ENCODE peak calls at places on chromosome 18, in six cellular contexts. One of them, this sample, is unnamed.

GRCh38 chr18:43060020-43060419 is 55.5 kb downstream of the RIT2 start:
- DNase-seq in uterus: no peak
- DNase-seq in tibial nerve: no peak
- DNase-seq in aorta: no peak
- DNase-seq in GM12878: no peak
- DNase-seq in K562: no peak
- DNase-seq in this sample: no peak

GRCh38 chr18:76405280-76405679 is 89.8 kb downstream of the ZNF516 start:
- DNase-seq in K562: no peak
- DNase-seq in uterus: no peak
- DNase-seq in GM12878: no peak
- DNase-seq in aorta: no peak
- DNase-seq in tibial nerve: no peak
- DNase-seq in this sample: no peak

GRCh38 chr18:48997985-48998831 is 47.4 kb upstream of the SMAD7 start:
- DNase-seq in aorta: peak; percentile 93
- DNase-seq in GM12878: no peak
- DNase-seq in tibial nerve: no peak
- DNase-seq in K562: peak; percentile 56
- DNase-seq in uterus: peak; percentile 51
- DNase-seq in this sample: peak; percentile 73

GRCh38 chr18:31586616-31587015 is 5.1 kb upstream of the TTR start:
- DNase-seq in tibial nerve: no peak
- DNase-seq in uterus: no peak
- DNase-seq in K562: no peak
- DNase-seq in aorta: no peak
- DNase-seq in GM12878: no peak
- DNase-seq in this sample: no peak

GRCh38 chr18:55515946-55516710 is 71.9 kb downstream of the TCF4 start:
- DNase-seq in tibial nerve: no peak
- DNase-seq in GM12878: no peak
- DNase-seq in K562: no peak
- DNase-seq in aorta: no peak
- DNase-seq in uterus: no peak
- DNase-seq in this sample: no peak

GRCh38 chr18:37532917-37533316 is 32.7 kb downstream of the CELF4 start:
- DNase-seq in K562: no peak
- DNase-seq in uterus: no peak
- DNase-seq in aorta: no peak
- DNase-seq in tibial nerve: no peak
- DNase-seq in GM12878: no peak
- DNase-seq in this sample: no peak

GRCh38 chr18:159037-159652 is 788 bp downstream of the USP14 start:
- DNase-seq in uterus: no peak
- DNase-seq in tibial nerve: no peak
- DNase-seq in aorta: no peak
- DNase-seq in K562: peak; percentile 47
- DNase-seq in GM12878: no peak
- DNase-seq in this sample: no peak

GRCh38 chr18:3952031-3952430 is 502.1 kb downstream of the TGIF1 start:
- DNase-seq in aorta: no peak
- DNase-seq in GM12878: no peak
- DNase-seq in K562: no peak
- DNase-seq in tibial nerve: no peak
- DNase-seq in uterus: no peak
- DNase-seq in this sample: no peak

GRCh38 chr18:10290244-10291240 is 163.9 kb upstream of the APCDD1 start:
- DNase-seq in uterus: no peak
- DNase-seq in tibial nerve: no peak
- DNase-seq in GM12878: no peak
- DNase-seq in aorta: no peak
- DNase-seq in K562: no peak
- DNase-seq in this sample: no peak

DNA sequence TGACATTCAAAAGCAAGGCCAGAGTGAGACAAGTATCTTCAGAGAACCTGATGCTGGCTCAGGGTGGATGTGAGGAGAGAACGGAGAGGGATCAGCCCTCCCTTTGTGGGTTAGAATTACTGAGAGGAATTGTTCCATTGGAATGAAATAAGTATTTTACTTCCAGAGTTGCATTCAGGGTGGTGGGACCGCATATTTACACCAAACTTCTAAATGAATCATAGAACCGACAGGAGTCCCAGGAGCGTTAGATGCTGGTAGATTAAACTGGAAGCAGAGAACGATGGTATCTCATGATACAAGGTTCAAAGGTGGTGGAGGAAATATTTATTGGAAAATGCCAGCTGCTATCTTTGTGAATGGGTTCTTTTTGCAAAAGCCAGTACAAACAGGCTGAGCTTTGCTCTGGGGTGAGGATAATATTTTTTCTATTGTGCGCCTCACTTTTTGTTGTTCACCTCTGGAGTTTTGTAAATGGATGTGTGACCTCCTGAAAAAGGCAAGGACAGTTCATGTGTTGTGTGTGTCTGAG is 17.7 kb downstream of the MTCL1 start:
- DNase-seq in K562: no peak
- DNase-seq in tibial nerve: no peak
- DNase-seq in aorta: no peak
- DNase-seq in uterus: no peak
- DNase-seq in GM12878: no peak
- DNase-seq in this sample: no peak
- H3K27ac ChIP-seq in K562: no peak overlapping the region
- H3K27ac ChIP-seq in tibial nerve: no peak overlapping the region
- H3K27ac ChIP-seq in aorta: no peak overlapping the region
- H3K27ac ChIP-seq in uterus: no peak overlapping the region
- H3K27ac ChIP-seq in GM12878: no peak overlapping the region
- H3K27ac ChIP-seq in this sample: peak overlapping the region; percentile 3

GRCh38 chr18:22946841-22947240 is 13.7 kb downstream of the RBBP8 start:
- DNase-seq in K562: no peak
- DNase-seq in tibial nerve: no peak
- DNase-seq in uterus: no peak
- DNase-seq in GM12878: no peak
- DNase-seq in aorta: no peak
- DNase-seq in this sample: no peak

GRCh38 chr18:22956226-22956625 is 23.1 kb downstream of the RBBP8 start:
- DNase-seq in K562: no peak
- DNase-seq in aorta: no peak
- DNase-seq in tibial nerve: no peak
- DNase-seq in uterus: no peak
- DNase-seq in GM12878: no peak
- DNase-seq in this sample: no peak

GRCh38 chr18:22946217-22946616 is 13.1 kb downstream of the RBBP8 start:
- DNase-seq in K562: no peak
- DNase-seq in tibial nerve: no peak
- DNase-seq in uterus: no peak
- DNase-seq in GM12878: no peak
- DNase-seq in aorta: no peak
- DNase-seq in this sample: no peak

GRCh38 chr18:22952525-22952924 is 19.4 kb downstream of the RBBP8 start:
- DNase-seq in tibial nerve: no peak
- DNase-seq in GM12878: no peak
- DNase-seq in aorta: no peak
- DNase-seq in K562: no peak
- DNase-seq in uterus: no peak
- DNase-seq in this sample: no peak

DNA sequence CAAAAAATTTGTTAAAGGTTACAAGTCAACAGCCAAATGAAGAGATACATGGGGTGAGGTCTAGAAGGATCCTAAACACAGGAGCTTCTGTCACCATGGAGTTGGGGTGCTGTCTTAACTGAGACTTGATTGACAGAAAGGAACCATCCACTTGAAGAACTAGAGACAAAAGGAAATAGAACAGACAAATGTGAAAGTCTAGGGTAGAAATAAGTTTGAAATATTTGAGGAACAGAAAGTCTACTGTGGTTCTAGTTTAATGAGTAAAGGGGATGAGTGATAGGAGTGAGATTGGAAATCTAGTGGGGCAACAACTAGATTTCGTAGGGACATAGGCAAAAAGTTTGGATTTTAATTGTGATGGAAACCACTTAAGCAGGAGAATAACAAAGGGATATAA is 18.7 kb downstream of the RBBP8 start:
- DNase-seq in GM12878: no peak
- DNase-seq in K562: no peak
- DNase-seq in uterus: no peak
- DNase-seq in aorta: no peak
- DNase-seq in tibial nerve: no peak
- DNase-seq in this sample: no peak
- H3K36me3 ChIP-seq in GM12878: peaks cover 9% of the 10 kb centered on the region
- H3K36me3 ChIP-seq in K562: peaks cover 85% of the 10 kb centered on the region
- H3K36me3 ChIP-seq in uterus: no peaks in the 10 kb centered on the region
- H3K36me3 ChIP-seq in aorta: peaks cover 4% of the 10 kb centered on the region
- H3K36me3 ChIP-seq in tibial nerve: no peaks in the 10 kb centered on the region
- H3K36me3 ChIP-seq in this sample: peaks cover 19% of the 10 kb centered on the region

DNA sequence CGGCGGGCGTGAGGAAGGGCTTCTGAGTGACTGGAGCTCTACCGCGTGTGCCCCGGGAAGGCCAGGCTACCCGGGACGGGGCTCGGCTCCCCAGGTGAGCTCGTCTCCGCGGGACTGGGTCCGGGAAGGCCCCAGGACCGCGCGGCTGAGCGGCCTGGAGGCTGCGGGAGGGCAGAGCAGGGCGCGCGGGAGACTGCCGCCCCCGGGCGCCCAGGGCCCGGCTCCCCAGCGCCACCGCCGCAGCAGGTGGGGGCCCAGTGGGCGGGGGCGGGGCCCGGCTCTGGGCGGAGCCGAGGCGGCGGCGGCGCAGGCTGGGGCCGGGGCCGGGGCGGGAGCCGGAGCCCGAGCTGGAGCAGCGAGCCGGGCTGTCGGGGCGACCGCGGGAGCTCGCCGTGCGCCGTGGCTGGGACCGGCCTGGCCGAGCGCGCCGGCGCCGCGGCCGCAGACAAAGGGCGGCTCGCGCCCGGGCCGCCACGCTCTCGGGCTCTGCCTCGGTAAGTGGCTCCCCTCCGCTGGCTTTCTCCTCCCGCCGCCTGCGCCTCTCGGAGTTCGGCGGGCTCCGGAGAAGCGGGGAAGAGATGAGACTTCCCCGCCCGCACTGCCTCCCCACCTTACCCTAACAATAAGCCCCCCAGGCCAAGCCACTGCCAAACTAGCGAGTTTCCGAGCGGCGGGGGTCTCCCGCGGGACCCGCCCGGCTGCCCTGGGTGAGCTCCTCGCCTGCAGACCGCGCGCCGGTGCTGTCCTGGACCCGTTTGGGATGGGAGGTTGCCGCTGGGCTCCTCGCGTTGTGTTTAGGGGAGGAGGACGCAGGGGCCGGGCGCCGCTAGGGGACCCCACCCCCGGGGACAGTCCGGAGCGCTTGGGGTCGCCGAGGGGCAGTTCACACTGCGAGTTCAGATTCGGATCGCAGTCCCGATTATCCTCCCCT is at the start of gene MAPK4:
- DNase-seq in uterus: peak; percentile 51
- DNase-seq in K562: peak; percentile 34
- DNase-seq in GM12878: no peak
- DNase-seq in aorta: peak; percentile 83
- DNase-seq in tibial nerve: no peak
- DNase-seq in this sample: peak; percentile 80
- H3K27ac ChIP-seq in uterus: peak within 1 kb of the TSS; percentile 47
- H3K27ac ChIP-seq in K562: no peak within 1 kb of the TSS
- H3K27ac ChIP-seq in GM12878: no peak within 1 kb of the TSS
- H3K27ac ChIP-seq in aorta: peak within 1 kb of the TSS; percentile 52
- H3K27ac ChIP-seq in tibial nerve: no peak within 1 kb of the TSS
- H3K27ac ChIP-seq in this sample: peak within 1 kb of the TSS; percentile 78

DNA sequence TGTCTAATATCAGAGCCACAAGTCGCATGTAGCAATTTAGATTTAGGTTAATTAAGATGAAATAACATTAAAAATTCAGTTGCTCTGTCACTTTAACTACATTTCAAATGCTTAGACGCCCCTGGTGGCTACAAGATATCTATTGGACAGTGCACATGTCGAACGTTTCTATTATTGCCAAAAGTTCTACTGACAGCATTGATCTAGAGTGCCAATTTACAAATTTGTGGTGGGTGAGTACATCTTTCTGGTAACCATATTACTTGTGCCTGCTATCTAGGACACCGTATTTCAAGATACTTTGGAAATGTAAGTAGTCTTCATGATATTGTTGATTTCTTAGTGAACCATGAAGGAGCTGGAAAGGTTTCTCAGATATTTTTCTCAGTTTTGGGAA is 20.3 kb downstream of the PIK3C3 start:
- DNase-seq in GM12878: no peak
- DNase-seq in aorta: no peak
- DNase-seq in tibial nerve: no peak
- DNase-seq in uterus: no peak
- DNase-seq in K562: no peak
- DNase-seq in this sample: no peak
- H3K36me3 ChIP-seq in GM12878: peaks cover 8% of the 10 kb centered on the region
- H3K36me3 ChIP-seq in aorta: peaks cover 2% of the 10 kb centered on the region
- H3K36me3 ChIP-seq in tibial nerve: no peaks in the 10 kb centered on the region
- H3K36me3 ChIP-seq in uterus: no peaks in the 10 kb centered on the region
- H3K36me3 ChIP-seq in K562: peaks cover 64% of the 10 kb centered on the region
- H3K36me3 ChIP-seq in this sample: peaks cover 6% of the 10 kb centered on the region

DNA sequence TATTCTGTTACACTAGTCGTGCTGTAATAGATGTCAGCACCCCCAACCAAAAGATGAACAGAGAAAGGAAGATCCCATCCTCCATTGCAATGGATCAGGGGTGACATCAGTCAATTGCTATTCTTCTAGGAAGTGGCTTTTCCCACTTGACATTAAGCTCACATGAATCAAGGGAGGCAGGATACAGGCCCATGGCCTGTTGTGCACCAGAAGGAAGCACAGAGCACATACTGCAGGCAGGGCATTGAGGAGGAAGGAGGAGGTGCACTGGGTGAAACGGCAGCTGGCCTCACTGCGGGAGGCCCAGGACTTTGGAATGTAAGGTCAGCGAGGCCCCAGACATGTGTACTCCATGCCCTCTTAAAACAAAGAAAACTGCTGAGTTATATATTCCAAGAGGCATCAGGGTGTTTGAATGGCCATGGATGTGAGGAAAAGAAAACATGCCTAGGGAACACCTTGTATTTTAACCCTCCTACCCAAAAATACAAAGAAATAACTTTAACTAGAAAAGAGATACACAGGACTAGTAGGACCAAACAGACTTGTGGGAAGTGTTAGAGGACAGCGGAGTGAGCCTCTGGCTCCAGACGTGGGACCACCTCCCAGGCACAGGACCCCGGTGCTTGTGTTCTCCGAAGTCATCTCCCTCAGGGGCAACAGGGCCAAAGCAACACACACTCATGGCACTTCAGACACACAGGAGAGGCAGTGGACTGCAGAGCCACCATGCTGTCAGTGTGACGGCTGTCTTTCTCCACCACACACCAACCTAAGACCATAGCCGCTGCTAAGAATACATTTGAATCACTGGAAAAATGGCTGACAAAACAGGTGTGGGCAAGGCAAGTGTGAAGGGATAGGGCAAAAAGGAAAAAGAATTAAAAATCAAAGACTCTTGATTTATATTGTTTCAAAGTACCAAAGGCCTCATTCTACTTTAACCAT is 51.4 kb upstream of the RIOK3 start:
- DNase-seq in tibial nerve: no peak
- DNase-seq in aorta: no peak
- DNase-seq in K562: no peak
- DNase-seq in uterus: no peak
- DNase-seq in GM12878: no peak
- DNase-seq in this sample: peak; percentile 52
- H3K27ac ChIP-seq in tibial nerve: no peak overlapping the region
- H3K27ac ChIP-seq in aorta: no peak overlapping the region
- H3K27ac ChIP-seq in K562: no peak overlapping the region
- H3K27ac ChIP-seq in uterus: no peak overlapping the region
- H3K27ac ChIP-seq in GM12878: no peak overlapping the region
- H3K27ac ChIP-seq in this sample: peak overlapping the region; percentile 67